ENCODE peak calls at places on chromosomes 4 and X, in nine cellular contexts. K is iris pigment epithelial cell, S is NCI-H748 treated with DMSO at 0.1 percent for 48 hours, D is AG04450, W is transverse colon, E is progenitor cell of endocrine pancreas, X is C1 segment of cervical spinal cord, V is HFFc6, I is heart right ventricle. N is an unnamed sample.

GRCh38 chr4:75643651-75644050 is 13.3 kb upstream of the CDKL2 start:
- DNase-seq in K (peak; percentile 29), S (no peak), D (no peak), W (no peak), E (no peak), X (no peak), V (peak; percentile 10), I (no peak), N (no peak)

GRCh38 chr4:2281575-2282343 is 19.9 kb upstream of the MXD4 start:
- DNase-seq in K (no peak), S (no peak), D (no peak), W (peak; percentile 63), E (no peak), X (no peak), V (no peak), I (no peak), N (peak; percentile 88)

GRCh38 chr4:32847466-32847865 is 2127.3 kb downstream of the PCDH7 start:
- DNase-seq in K (peak; percentile 1), S (no peak), D (no peak), W (no peak), E (no peak), X (no peak), V (no peak), I (no peak), N (no peak)

GRCh38 chrX:139554367-139554766 is 23.8 kb downstream of the F9 start:
- DNase-seq in K (no peak), S (no peak), D (no peak), W (no peak), E (no peak), X (no peak), V (no peak), I (no peak), N (no peak)

GRCh38 chrX:10395179-10395578 is 225.2 kb downstream of the MID1 start:
- DNase-seq in K (no peak), S (no peak), D (no peak), W (no peak), E (no peak), X (no peak), V (no peak), I (no peak), N (no peak)

GRCh38 chr4:85932371-85933305 is 427.2 kb downstream of the MAPK10 start:
- DNase-seq in K (peak; percentile 16), S (no peak), D (no peak), W (no peak), E (no peak), X (no peak), V (peak; percentile 53), I (peak; percentile 26), N (no peak)

GRCh38 chrX:53605004-53605403 is 81.5 kb downstream of the HUWE1 start:
- DNase-seq in K (no peak), S (no peak), D (no peak), W (no peak), E (no peak), X (no peak), V (no peak), I (no peak), N (no peak)

GRCh38 chrX:104098919-104099318 is 13.4 kb upstream of the ZCCHC18 start:
- DNase-seq in K (no peak), S (no peak), D (no peak), W (no peak), E (no peak), X (no peak), V (no peak), I (no peak), N (no peak)

GRCh38 chr4:10013722-10014121 is 7.6 kb downstream of the SLC2A9 start:
- DNase-seq in K (peak; percentile 45), S (no peak), D (no peak), W (peak; percentile 80), E (no peak), X (no peak), V (peak; percentile 16), I (peak; percentile 37), N (peak; percentile 80)

GRCh38 chr4:30728291-30728690 is 8.1 kb downstream of the PCDH7 start:
- DNase-seq in K (peak; percentile 25), S (no peak), D (no peak), W (no peak), E (no peak), X (no peak), V (no peak), I (no peak), N (no peak)

GRCh38 chr4:23923840-23924239 is 34.0 kb upstream of the PPARGC1A start:
- DNase-seq in K (no peak), S (no peak), D (no peak), W (no peak), E (no peak), X (no peak), V (no peak), I (no peak), N (no peak)

GRCh38 chr4:80268081-80268823 is 1.8 kb downstream of the FGF5 start:
- DNase-seq in K (peak; percentile 62), S (peak; percentile 52), D (no peak), W (no peak), E (no peak), X (no peak), V (no peak), I (no peak), N (no peak)

GRCh38 chr4:153655928-153656327 is 28.2 kb upstream of the TLR2 start:
- DNase-seq in K (peak; percentile 42), S (no peak), D (no peak), W (no peak), E (no peak), X (no peak), V (no peak), I (no peak), N (no peak)

GRCh38 chr4:110196871-110197420 is 1.5 kb downstream of the ELOVL6 start:
- DNase-seq in K (peak; percentile 48), S (no peak), D (no peak), W (peak; percentile 63), E (no peak), X (peak; percentile 68), V (peak; percentile 12), I (peak; percentile 34), N (peak; percentile 74)

GRCh38 chr4:124262211-124263179 is 450.0 kb downstream of the ANKRD50 start:
- DNase-seq in K (peak; percentile 90), S (peak; percentile 59), D (peak; percentile 73), W (peak; percentile 56), E (peak; percentile 44), X (no peak), V (peak; percentile 72), I (peak; percentile 73), N (no peak)

N was measured in Peyer's patch.